ENCODE peak calls at places on chromosomes 3 and 15, in ten cellular contexts. O, Y, B, F, X, T, K, R, N and Z are unnamed samples.

GRCh38 chr15:80934761-80935221 is 54.8 kb downstream of the MESD start:
- DNase-seq in O (no peak), Y (no peak), B (peak), F (no peak), X (no peak), T (peak), K (peak), R (peak), N (no peak), Z (peak)

GRCh38 chr3:41208507-41208906 is 9.2 kb downstream of the CTNNB1 start:
- DNase-seq in O (no peak), Y (no peak), B (no peak), F (peak), X (no peak), T (no peak), K (no peak), R (no peak), N (no peak), Z (no peak)

GRCh38 chr15:50676799-50677483 is 9.7 kb downstream of the TRPM7 start:
- DNase-seq in O (no peak), Y (no peak), B (peak), F (no peak), X (no peak), T (peak), K (no peak), R (peak), N (no peak), Z (peak)

GRCh38 chr3:178434206-178434805 is 101.9 kb upstream of the KCNMB2 start:
- DNase-seq in O (peak), Y (no peak), B (peak), F (no peak), X (no peak), T (no peak), K (no peak), R (peak), N (no peak), Z (no peak)

GRCh38 chr15:51121118-51121517 is 26.4 kb upstream of the TNFAIP8L3 start:
- DNase-seq in O (no peak), Y (no peak), B (peak), F (no peak), X (no peak), T (peak), K (no peak), R (peak), N (no peak), Z (peak)

GRCh38 chr3:78255403-78255802 is 1215.5 kb downstream of the ROBO2 start:
- DNase-seq in O (no peak), Y (no peak), B (no peak), F (no peak), X (no peak), T (peak), K (no peak), R (peak), N (no peak), Z (peak)

GRCh38 chr15:75961332-75961731 is 50.9 kb downstream of the NRG4 start:
- DNase-seq in O (no peak), Y (no peak), B (no peak), F (no peak), X (no peak), T (no peak), K (no peak), R (no peak), N (no peak), Z (no peak)

GRCh38 chr3:113664523-113665094 is 31.8 kb downstream of the USF3 start:
- DNase-seq in O (no peak), Y (no peak), B (no peak), F (no peak), X (no peak), T (no peak), K (no peak), R (no peak), N (no peak), Z (no peak)

GRCh38 chr3:52128118-52128683 is 26.0 kb downstream of the POC1A start:
- DNase-seq in O (no peak), Y (no peak), B (peak), F (no peak), X (no peak), T (peak), K (no peak), R (peak), N (no peak), Z (peak)

GRCh38 chr15:29018406-29018805 is 132.6 kb downstream of the APBA2 start:
- DNase-seq in O (no peak), Y (no peak), B (no peak), F (no peak), X (no peak), T (no peak), K (no peak), R (no peak), N (no peak), Z (no peak)

GRCh38 chr15:48374472-48374871 is 43.2 kb downstream of the DUT start:
- DNase-seq in O (no peak), Y (no peak), B (no peak), F (no peak), X (no peak), T (peak), K (no peak), R (no peak), N (no peak), Z (no peak)

GRCh38 chr3:24220859-24221657 is 273.6 kb downstream of the THRB start:
- DNase-seq in O (no peak), Y (no peak), B (peak), F (no peak), X (no peak), T (peak), K (no peak), R (peak), N (no peak), Z (peak)

GRCh38 chr3:191236635-191237034 is 37.6 kb downstream of the OSTN start:
- DNase-seq in O (no peak), Y (no peak), B (no peak), F (no peak), X (no peak), T (peak), K (no peak), R (no peak), N (no peak), Z (peak)

GRCh38 chr3:46489875-46490274 is 7.9 kb upstream of the RTP3 start:
- DNase-seq in O (no peak), Y (no peak), B (no peak), F (no peak), X (no peak), T (peak), K (no peak), R (peak), N (no peak), Z (peak)

GRCh38 chr3:54902286-54902685 is 25.6 kb downstream of the LRTM1 start:
- DNase-seq in O (no peak), Y (no peak), B (no peak), F (no peak), X (no peak), T (no peak), K (no peak), R (no peak), N (no peak), Z (peak)

GRCh38 chr3:159208080-159208479 is 406.2 kb downstream of the MFSD1 start:
- DNase-seq in O (no peak), Y (no peak), B (no peak), F (no peak), X (no peak), T (no peak), K (no peak), R (peak), N (no peak), Z (no peak)

GRCh38 chr15:52161406-52161966 is 29.7 kb downstream of the GNB5 start:
- DNase-seq in O (no peak), Y (no peak), B (no peak), F (no peak), X (no peak), T (no peak), K (no peak), R (no peak), N (no peak), Z (no peak)

GRCh38 chr3:45092132-45093031 is 53.8 kb downstream of the CDCP1 start:
- DNase-seq in O (no peak), Y (no peak), B (peak), F (peak), X (no peak), T (peak), K (peak), R (peak), N (no peak), Z (peak)

GRCh38 chr3:16741103-16741758 is 136.0 kb upstream of the DAZL start:
- DNase-seq in O (no peak), Y (no peak), B (no peak), F (no peak), X (no peak), T (peak), K (no peak), R (peak), N (no peak), Z (peak)

GRCh38 chr15:61459785-61460707 is 230.9 kb upstream of the RORA start:
- DNase-seq in O (no peak), Y (no peak), B (peak), F (no peak), X (no peak), T (peak), K (no peak), R (peak), N (no peak), Z (peak)

GRCh38 chr3:132350814-132351213 is 33.6 kb downstream of the ACP3 start:
- DNase-seq in O (no peak), Y (no peak), B (no peak), F (no peak), X (no peak), T (no peak), K (no peak), R (no peak), N (no peak), Z (no peak)

GRCh38 chr3:116392291-116392690 is 53.0 kb downstream of the LSAMP start:
- DNase-seq in O (no peak), Y (no peak), B (no peak), F (no peak), X (no peak), T (no peak), K (no peak), R (no peak), N (no peak), Z (no peak)

GRCh38 chr15:58981808-58982475 is 5.5 kb upstream of the RNF111 start:
- DNase-seq in O (no peak), Y (no peak), B (no peak), F (no peak), X (no peak), T (no peak), K (no peak), R (no peak), N (peak), Z (no peak)

GRCh38 chr3:108603689-108604088 is 14.2 kb downstream of the DZIP3 start:
- DNase-seq in O (no peak), Y (peak), B (no peak), F (no peak), X (no peak), T (peak), K (no peak), R (no peak), N (no peak), Z (no peak)

GRCh38 chr15:98003528-98003927 is 43.0 kb downstream of the ARRDC4 start:
- DNase-seq in O (no peak), Y (no peak), B (no peak), F (no peak), X (no peak), T (no peak), K (no peak), R (no peak), N (no peak), Z (no peak)

GRCh38 chr3:177995733-177996085 is 540.5 kb upstream of the KCNMB2 start:
- DNase-seq in O (no peak), Y (no peak), B (no peak), F (no peak), X (no peak), T (no peak), K (no peak), R (no peak), N (no peak), Z (no peak)

GRCh38 chr15:73691398-73691797 is 7.2 kb downstream of the CD276 start:
- DNase-seq in O (peak), Y (no peak), B (no peak), F (peak), X (no peak), T (peak), K (peak), R (peak), N (no peak), Z (peak)

GRCh38 chr3:193884011-193884410 is 251.9 kb upstream of the HES1 start:
- DNase-seq in O (no peak), Y (no peak), B (no peak), F (no peak), X (no peak), T (no peak), K (no peak), R (no peak), N (no peak), Z (no peak)

GRCh38 chr3:170862618-170863374 is 7.2 kb downstream of the RPL22L1 start:
- DNase-seq in O (no peak), Y (no peak), B (no peak), F (no peak), X (no peak), T (peak), K (no peak), R (peak), N (no peak), Z (peak)

GRCh38 chr3:50195501-50196252 is 4.3 kb downstream of the GNAT1 start:
- DNase-seq in O (no peak), Y (no peak), B (no peak), F (no peak), X (no peak), T (no peak), K (no peak), R (no peak), N (no peak), Z (no peak)

GRCh38 chr3:62277986-62278385 is 95.4 kb downstream of the FEZF2 start:
- DNase-seq in O (no peak), Y (no peak), B (no peak), F (no peak), X (no peak), T (peak), K (no peak), R (no peak), N (no peak), Z (no peak)

GRCh38 chr3:102206506-102207145 is 228.2 kb upstream of the ZPLD1 start:
- DNase-seq in O (no peak), Y (no peak), B (no peak), F (peak), X (no peak), T (peak), K (no peak), R (peak), N (no peak), Z (peak)

GRCh38 chr15:58684036-58684700 is 65.3 kb downstream of the ADAM10 start:
- DNase-seq in O (no peak), Y (no peak), B (no peak), F (no peak), X (no peak), T (no peak), K (no peak), R (no peak), N (no peak), Z (no peak)

GRCh38 chr3:73431136-73431933 is 193.4 kb downstream of the PDZRN3 start:
- DNase-seq in O (no peak), Y (no peak), B (no peak), F (no peak), X (no peak), T (no peak), K (no peak), R (no peak), N (no peak), Z (no peak)

GRCh38 chr15:64343222-64343621 is 12.8 kb downstream of the CSNK1G1 start:
- DNase-seq in O (no peak), Y (no peak), B (no peak), F (no peak), X (no peak), T (peak), K (no peak), R (peak), N (no peak), Z (peak)

GRCh38 chr3:60758169-60758568 is 493.1 kb downstream of the FHIT start:
- DNase-seq in O (no peak), Y (no peak), B (no peak), F (no peak), X (no peak), T (no peak), K (no peak), R (no peak), N (no peak), Z (no peak)

GRCh38 chr3:122730240-122730639 is 49.6 kb downstream of the PARP14 start:
- DNase-seq in O (no peak), Y (no peak), B (no peak), F (no peak), X (no peak), T (no peak), K (no peak), R (no peak), N (no peak), Z (no peak)